ENCODE peak calls at places on chromosomes 2 and 18, in eight cellular contexts. M, Z, N, Y, I, O, A and T are unnamed samples.

GRCh38 chr2:185628985-185629384 is 109.6 kb upstream of the FSIP2 start:
- DNase-seq in M (peak; percentile 31), Z (no peak), N (no peak), Y (no peak), I (peak; percentile 1), O (peak; percentile 29), A (no peak), T (no peak)

GRCh38 chr2:1598041-1598710 is 146.1 kb downstream of the PXDN start:
- DNase-seq in M (no peak), Z (no peak), N (no peak), Y (no peak), I (no peak), O (no peak), A (no peak), T (no peak)

GRCh38 chr2:162161634-162162033 is 9.6 kb upstream of the GCG start:
- DNase-seq in M (no peak), Z (no peak), N (no peak), Y (no peak), I (no peak), O (no peak), A (no peak), T (no peak)

GRCh38 chr2:8438996-8439395 is 242.9 kb upstream of the ID2 start:
- DNase-seq in M (no peak), Z (no peak), N (no peak), Y (peak; percentile 55), I (no peak), O (no peak), A (no peak), T (no peak)

GRCh38 chr18:32674491-32674890 is 98.3 kb downstream of the KLHL14 start:
- DNase-seq in M (no peak), Z (peak; percentile 57), N (no peak), Y (no peak), I (peak; percentile 15), O (no peak), A (no peak), T (no peak)

GRCh38 chr2:6054394-6054732 is 362.2 kb downstream of the SOX11 start:
- DNase-seq in M (no peak), Z (no peak), N (no peak), Y (no peak), I (no peak), O (no peak), A (no peak), T (no peak)

GRCh38 chr2:66134113-66134730 is 300.7 kb upstream of the MEIS1 start:
- DNase-seq in M (no peak), Z (no peak), N (no peak), Y (no peak), I (no peak), O (no peak), A (no peak), T (no peak)

GRCh38 chr2:237692601-237693079 is 65.3 kb downstream of the LRRFIP1 start:
- DNase-seq in M (peak; percentile 64), Z (peak; percentile 26), N (peak; percentile 56), Y (no peak), I (no peak), O (no peak), A (no peak), T (no peak)

GRCh38 chr18:11121426-11121825 is 27.9 kb downstream of the PIEZO2 start:
- DNase-seq in M (no peak), Z (no peak), N (no peak), Y (no peak), I (peak; percentile 74), O (no peak), A (no peak), T (no peak)

GRCh38 chr18:3584897-3585460 is 135.0 kb downstream of the TGIF1 start:
- DNase-seq in M (no peak), Z (no peak), N (no peak), Y (no peak), I (no peak), O (no peak), A (no peak), T (no peak)

GRCh38 chr2:12284487-12284886 is 432.2 kb upstream of the TRIB2 start:
- DNase-seq in M (no peak), Z (no peak), N (no peak), Y (no peak), I (peak; percentile 74), O (no peak), A (no peak), T (no peak)

GRCh38 chr18:5895300-5895885 is at the start of gene TMEM200C:
- DNase-seq in M (peak; percentile 78), Z (no peak), N (peak; percentile 16), Y (no peak), I (no peak), O (no peak), A (no peak), T (no peak)

GRCh38 chr2:127155901-127156300 is 48.9 kb upstream of the BIN1 start:
- DNase-seq in M (no peak), Z (no peak), N (no peak), Y (no peak), I (peak; percentile 81), O (no peak), A (no peak), T (no peak)

GRCh38 chr2:239033801-239034560 is 186.1 kb downstream of the TWIST2 start:
- DNase-seq in M (no peak), Z (no peak), N (no peak), Y (no peak), I (no peak), O (no peak), A (no peak), T (no peak)

GRCh38 chr2:71458413-71459083 is 5.2 kb downstream of the DYSF start:
- DNase-seq in M (no peak), Z (no peak), N (no peak), Y (no peak), I (peak; percentile 67), O (no peak), A (no peak), T (no peak)

GRCh38 chr2:239034561-239035341 is 186.9 kb downstream of the TWIST2 start:
- DNase-seq in M (no peak), Z (no peak), N (no peak), Y (no peak), I (no peak), O (no peak), A (no peak), T (no peak)

GRCh38 chr2:86704482-86704971 is 15.6 kb upstream of the RMND5A start:
- DNase-seq in M (no peak), Z (peak; percentile 71), N (no peak), Y (no peak), I (peak; percentile 81), O (peak; percentile 75), A (no peak), T (no peak)

GRCh38 chr2:203650860-203651613 is 55.4 kb upstream of the CD28 start:
- DNase-seq in M (no peak), Z (peak; percentile 75), N (no peak), Y (peak; percentile 30), I (peak; percentile 82), O (peak; percentile 37), A (no peak), T (no peak)

GRCh38 chr2:23836505-23836904 is 90.4 kb downstream of the ATAD2B start:
- DNase-seq in M (no peak), Z (no peak), N (no peak), Y (no peak), I (no peak), O (no peak), A (no peak), T (no peak)

GRCh38 chr18:7116001-7116831 is 1.4 kb downstream of the LAMA1 start:
- DNase-seq in M (peak; percentile 28), Z (peak; percentile 43), N (no peak), Y (no peak), I (peak; percentile 54), O (no peak), A (no peak), T (no peak)

GRCh38 chr18:46715062-46715461 is 41.8 kb downstream of the ST8SIA5 start:
- DNase-seq in M (no peak), Z (no peak), N (no peak), Y (no peak), I (no peak), O (no peak), A (no peak), T (no peak)

GRCh38 chr2:169363027-169363569 is 764 bp upstream of the LRP2 start:
- DNase-seq in M (no peak), Z (no peak), N (no peak), Y (peak; percentile 50), I (peak; percentile 1), O (no peak), A (no peak), T (no peak)

GRCh38 chr2:43519711-43520221 is 76.1 kb downstream of the THADA start:
- DNase-seq in M (no peak), Z (peak; percentile 96), N (no peak), Y (no peak), I (peak; percentile 95), O (no peak), A (no peak), T (no peak)